ENCODE peak calls at places on chromosomes 5 and 9, in ten cellular contexts. B, Q, X, U, L, I, A, P, V and R are unnamed samples.

GRCh38 chr5:1470762-1471211 is 25.5 kb upstream of the SLC6A3 start:
- DNase-seq in B (no peak), X (peak), P (no peak), V (no peak), A (no peak), Q (no peak), U (no peak), L (no peak), I (no peak), R (no peak)

GRCh38 chr9:109894444-109894843 is 114.4 kb downstream of the PALM2AKAP2 start:
- DNase-seq in X (no peak), I (no peak), Q (no peak), P (no peak), V (no peak), B (no peak), A (no peak), U (no peak), L (no peak), R (no peak)

GRCh38 chr5:477871-478270 is 34.9 kb downstream of the EXOC3 start:
- DNase-seq in U (no peak), L (no peak), I (no peak), B (no peak), X (no peak), P (no peak), V (no peak), Q (no peak), A (no peak), R (no peak)

GRCh38 chr9:118091221-118091620 is 387.0 kb downstream of the TLR4 start:
- DNase-seq in V (no peak), I (no peak), U (no peak), X (no peak), A (no peak), L (no peak), B (no peak), Q (no peak), P (no peak), R (no peak)

GRCh38 chr5:7261049-7261448 is 134.9 kb upstream of the ADCY2 start:
- DNase-seq in P (peak), Q (peak), B (no peak), L (no peak), X (no peak), I (peak), U (peak), V (peak), A (no peak), R (no peak)

GRCh38 chr9:14205463-14205862 is 108.5 kb downstream of the NFIB start:
- DNase-seq in X (no peak), L (peak), B (no peak), I (no peak), P (no peak), V (peak), U (peak), Q (peak), A (no peak), R (no peak)

GRCh38 chr5:34487202-34487879 is 168.8 kb upstream of the RAI14 start:
- DNase-seq in X (peak), U (peak), V (peak), A (no peak), L (no peak), I (no peak), P (no peak), B (no peak), Q (peak), R (no peak)

GRCh38 chr5:124456244-124456643 is 290.2 kb downstream of the ZNF608 start:
- DNase-seq in A (no peak), I (no peak), U (no peak), L (no peak), B (no peak), Q (peak), P (no peak), V (no peak), X (no peak), R (no peak)

GRCh38 chr9:115167175-115167574 is 49.2 kb upstream of the TNC start:
- DNase-seq in I (no peak), U (peak), L (peak), Q (peak), P (no peak), X (no peak), V (peak), B (no peak), A (no peak), R (no peak)

GRCh38 chr9:87710448-87710847 is 15.5 kb upstream of the CTSL start:
- DNase-seq in U (no peak), V (no peak), I (no peak), L (no peak), B (no peak), A (no peak), P (no peak), Q (no peak), X (no peak), R (no peak)

GRCh38 chr5:115535479-115536035 is 9.0 kb downstream of the FEM1C start:
- DNase-seq in A (no peak), L (no peak), I (no peak), P (no peak), V (no peak), X (no peak), U (no peak), B (no peak), Q (no peak), R (no peak)

GRCh38 chr5:180327166-180327565 is 26.0 kb downstream of the GFPT2 start:
- DNase-seq in P (no peak), A (no peak), I (no peak), V (no peak), B (no peak), L (no peak), X (no peak), Q (no peak), U (no peak), R (no peak)

GRCh38 chr5:71748360-71748759 is 29.3 kb downstream of the CARTPT start:
- DNase-seq in B (no peak), L (no peak), Q (no peak), P (no peak), A (no peak), U (no peak), X (peak), I (no peak), V (peak), R (no peak)

GRCh38 chr5:60487885-60488425 is 212.0 kb downstream of the DEPDC1B start:
- DNase-seq in U (no peak), P (no peak), A (no peak), B (no peak), V (peak), X (peak), Q (peak), L (peak), I (no peak), R (no peak)

GRCh38 chr5:132474131-132474723 is 16.3 kb downstream of the IRF1 start:
- DNase-seq in Q (no peak), V (no peak), X (peak), I (no peak), B (no peak), P (no peak), L (no peak), A (peak), U (no peak), R (peak)

GRCh38 chr5:77437194-77437593 is 54.9 kb downstream of the WDR41 start:
- DNase-seq in I (no peak), Q (no peak), U (no peak), X (no peak), V (no peak), L (no peak), P (peak), A (no peak), B (no peak), R (no peak)

GRCh38 chr9:101458955-101459631 is 23.5 kb upstream of the ALDOB start:
- DNase-seq in V (peak), X (no peak), I (no peak), Q (peak), U (peak), B (no peak), A (no peak), L (peak), P (peak), R (no peak)

GRCh38 chr9:93064392-93065124 is 6.1 kb downstream of the SUSD3 start:
- DNase-seq in P (no peak), B (no peak), U (no peak), Q (no peak), A (peak), V (peak), L (no peak), X (peak), I (no peak), R (peak)

GRCh38 chr9:35836595-35836994 is 7.6 kb downstream of the TMEM8B start:
- DNase-seq in V (no peak), B (no peak), L (no peak), X (no peak), I (no peak), A (no peak), P (no peak), Q (no peak), U (no peak), R (no peak)

GRCh38 chr9:109986423-109987055 is 206.5 kb downstream of the PALM2AKAP2 start:
- DNase-seq in P (no peak), I (no peak), L (peak), V (peak), B (no peak), Q (peak), X (no peak), A (no peak), U (peak), R (no peak)

GRCh38 chr5:569868-570361 is 42.2 kb upstream of the CEP72 start:
- DNase-seq in X (peak), V (no peak), B (no peak), P (no peak), U (no peak), Q (no peak), A (no peak), L (no peak), I (no peak), R (no peak)

GRCh38 chr9:80789831-80790230 is 899.5 kb downstream of the TLE1 start:
- DNase-seq in P (no peak), Q (no peak), L (no peak), U (no peak), A (no peak), V (no peak), I (no peak), B (no peak), X (no peak), R (no peak)

GRCh38 chr5:115543365-115543700 is 1.2 kb downstream of the FEM1C start:
- DNase-seq in A (no peak), P (no peak), B (no peak), Q (no peak), L (no peak), X (no peak), U (no peak), I (no peak), V (no peak), R (no peak)

GRCh38 chr5:163913548-163913947 is 408.1 kb downstream of the MAT2B start:
- DNase-seq in U (peak), V (peak), P (no peak), X (no peak), A (no peak), I (no peak), L (no peak), Q (peak), B (no peak), R (no peak)

GRCh38 chr5:54186912-54187445 is 123.4 kb downstream of the ARL15 start:
- DNase-seq in X (no peak), P (no peak), Q (peak), I (no peak), V (no peak), A (no peak), L (no peak), B (no peak), U (no peak), R (no peak)

GRCh38 chr9:131610231-131610761 is 65.0 kb downstream of the PRRT1B start:
- DNase-seq in Q (peak), P (no peak), A (no peak), U (peak), B (no peak), X (no peak), L (no peak), I (no peak), V (peak), R (no peak)

GRCh38 chr9:100352201-100352726 is 478 bp downstream of the TEX10 start:
- DNase-seq in P (peak), B (no peak), U (no peak), V (peak), I (no peak), X (peak), A (peak), Q (peak), L (no peak), R (peak)

GRCh38 chr5:158373623-158374375 is 514.9 kb upstream of the CLINT1 start:
- DNase-seq in Q (no peak), X (no peak), L (no peak), V (no peak), U (no peak), A (no peak), P (no peak), I (no peak), B (no peak), R (no peak)

GRCh38 chr9:31304576-31304975 is 1079.9 kb upstream of the ACO1 start:
- DNase-seq in X (no peak), A (no peak), B (no peak), L (peak), U (peak), I (no peak), P (no peak), Q (peak), V (peak), R (no peak)

GRCh38 chr5:132250547-132250946 is 6.9 kb upstream of the PDLIM4 start:
- DNase-seq in L (no peak), B (no peak), X (no peak), U (no peak), V (no peak), Q (no peak), P (no peak), I (no peak), A (no peak), R (no peak)

GRCh38 chr9:12876872-12877271 is 102.1 kb downstream of the LURAP1L start:
- DNase-seq in V (no peak), A (no peak), X (no peak), Q (peak), I (no peak), P (no peak), B (no peak), U (peak), L (no peak), R (no peak)

DNA sequence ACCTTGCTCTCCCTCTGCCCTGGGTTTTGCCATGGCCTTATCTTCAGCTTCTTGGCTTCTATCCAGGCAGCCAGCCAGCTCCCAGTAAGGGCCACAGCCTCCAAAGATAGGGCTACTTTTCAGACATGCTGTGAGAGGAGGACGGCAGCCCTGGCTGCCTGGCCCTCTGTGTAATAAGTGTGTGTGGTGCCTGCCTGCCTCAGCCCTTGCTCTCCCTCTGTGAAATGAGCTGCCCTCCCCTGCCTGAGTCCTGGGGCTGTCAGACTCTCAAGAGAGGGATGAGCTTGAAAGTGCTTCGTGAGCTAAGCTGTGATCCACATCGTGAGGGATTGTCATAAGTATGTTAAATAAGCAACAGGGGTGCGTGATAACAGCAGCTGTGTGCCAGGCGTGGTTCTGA is 8.1 kb downstream of the NDST1 start:
- DNase-seq in A (no peak), L (no peak), U (peak), P (peak), Q (peak), X (peak), B (no peak), I (no peak), V (peak), R (no peak)
- TF ChIP-seq CTCF in A (no peak), L (no peak), U (no peak), P (no peak), Q (no peak), X (no peak), B (no peak), I (no peak), V (no peak), R (no peak)

DNA sequence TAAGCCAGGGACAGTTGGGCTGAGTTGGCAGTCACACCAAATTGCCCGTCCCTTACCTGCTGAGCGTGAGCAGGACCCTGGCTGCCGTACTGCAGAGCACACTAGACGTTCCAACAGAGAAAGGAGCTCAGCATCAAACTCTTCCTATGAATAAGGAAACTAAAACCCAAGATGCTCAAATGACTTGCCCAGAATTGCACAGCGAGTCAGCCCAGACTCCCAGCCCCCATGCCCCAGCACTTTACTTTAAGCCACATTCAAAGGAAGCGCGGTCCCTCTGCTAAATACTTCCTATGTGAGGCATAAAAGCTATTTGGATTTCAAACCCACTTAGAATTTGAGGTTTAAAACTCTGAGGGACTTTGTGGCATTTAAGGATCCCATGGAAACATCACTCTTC is 23.9 kb downstream of the PAX5 start:
- DNase-seq in X (no peak), B (no peak), A (no peak), V (no peak), P (no peak), U (no peak), L (no peak), Q (no peak), I (no peak), R (no peak)
- TF ChIP-seq CTCF in X (no peak), B (no peak), A (no peak), V (no peak), P (no peak), U (no peak), L (no peak), Q (no peak), I (no peak), R (no peak)

GRCh38 chr9:127423591-127423933 is 620 bp upstream of the ZNF79 start:
- DNase-seq in A (no peak), L (no peak), X (no peak), I (no peak), V (no peak), Q (no peak), B (no peak), U (peak), P (no peak), R (no peak)
- TF ChIP-seq CTCF in A (no peak), L (no peak), X (no peak), I (no peak), V (no peak), Q (no peak), B (no peak), U (no peak), P (no peak), R (no peak)

DNA sequence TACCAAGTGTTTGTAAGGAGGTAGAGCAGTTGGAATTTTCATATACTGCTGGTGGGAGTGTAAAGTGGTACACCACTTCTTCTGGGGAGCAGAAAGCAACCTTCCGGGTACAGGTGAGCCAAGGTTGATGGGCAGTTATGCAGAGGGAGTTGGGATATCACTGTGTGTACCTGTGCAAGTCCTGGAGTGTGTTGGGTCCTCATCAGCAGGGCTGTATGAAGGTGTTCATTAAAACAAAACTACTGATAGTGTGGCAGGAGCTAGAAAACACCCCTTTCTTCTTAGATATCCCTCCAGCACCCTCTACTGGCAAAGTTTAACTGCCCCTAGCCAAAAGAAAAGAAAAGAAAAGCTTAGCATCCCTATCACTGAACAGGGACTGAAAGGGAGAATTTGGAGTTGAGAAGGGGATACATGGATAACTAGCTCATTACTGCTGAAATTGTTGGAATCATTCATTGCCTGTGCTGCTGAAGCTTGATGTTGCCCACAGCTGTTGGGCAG is 10.7 kb downstream of the MARCHF6 start:
- DNase-seq in Q (no peak), X (no peak), A (no peak), U (no peak), I (no peak), V (no peak), L (no peak), P (no peak), B (no peak), R (no peak)
- TF ChIP-seq CTCF in Q (no peak), X (peak), A (no peak), U (no peak), I (no peak), V (no peak), L (peak), P (peak), B (no peak), R (peak)

DNA sequence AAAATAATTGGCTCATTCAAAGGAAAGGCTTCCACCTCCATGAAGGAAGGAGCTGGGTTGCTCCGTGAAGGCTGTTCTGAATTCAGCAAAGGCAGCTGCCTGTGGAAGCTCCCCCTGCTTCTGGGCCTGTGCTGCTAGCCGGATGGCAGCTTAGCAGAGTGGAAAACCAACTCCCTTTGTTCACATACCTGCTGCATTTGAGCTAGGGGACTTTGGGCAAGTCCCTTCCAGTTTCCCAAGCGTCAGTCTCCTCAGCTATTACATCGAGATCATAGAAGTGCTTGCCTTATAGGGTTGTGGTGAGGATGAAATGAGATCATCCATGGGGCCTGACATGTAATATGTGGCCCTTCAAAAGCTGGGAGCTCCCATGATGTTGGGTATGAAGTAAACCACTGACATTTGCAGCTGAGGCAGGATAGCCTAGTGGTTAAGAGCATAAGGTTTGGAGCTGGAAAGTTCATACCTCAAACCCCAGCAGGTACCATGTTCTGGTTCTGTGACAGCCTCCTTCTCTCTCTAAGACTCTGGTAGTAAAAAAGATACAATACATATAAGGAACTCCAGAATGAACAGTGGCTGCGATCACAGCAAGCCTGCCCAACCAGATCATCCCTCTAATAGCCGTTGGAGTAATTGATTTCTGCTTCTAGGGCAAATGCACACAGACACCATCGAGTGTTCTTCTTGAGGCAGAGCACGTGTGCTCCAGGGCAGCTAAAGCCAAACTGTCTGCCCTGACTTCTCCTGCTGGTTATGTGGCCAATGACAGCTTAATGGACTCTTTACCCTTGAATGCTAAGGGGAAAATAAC is 11.0 kb upstream of the DENND1A start:
- DNase-seq in P (no peak), V (no peak), B (no peak), I (no peak), L (no peak), U (no peak), X (no peak), Q (peak), A (no peak), R (no peak)
- TF ChIP-seq CTCF in P (no peak), V (no peak), B (no peak), I (no peak), L (no peak), U (peak), X (no peak), Q (no peak), A (no peak), R (no peak)

GRCh38 chr9:126494264-126494663 is 119.5 kb upstream of the LMX1B start:
- DNase-seq in X (no peak), B (no peak), V (no peak), A (no peak), I (no peak), P (no peak), Q (no peak), U (no peak), L (no peak), R (no peak)
- TF ChIP-seq CTCF in X (no peak), B (no peak), V (no peak), A (no peak), I (no peak), P (no peak), Q (no peak), U (no peak), L (no peak), R (no peak)

DNA sequence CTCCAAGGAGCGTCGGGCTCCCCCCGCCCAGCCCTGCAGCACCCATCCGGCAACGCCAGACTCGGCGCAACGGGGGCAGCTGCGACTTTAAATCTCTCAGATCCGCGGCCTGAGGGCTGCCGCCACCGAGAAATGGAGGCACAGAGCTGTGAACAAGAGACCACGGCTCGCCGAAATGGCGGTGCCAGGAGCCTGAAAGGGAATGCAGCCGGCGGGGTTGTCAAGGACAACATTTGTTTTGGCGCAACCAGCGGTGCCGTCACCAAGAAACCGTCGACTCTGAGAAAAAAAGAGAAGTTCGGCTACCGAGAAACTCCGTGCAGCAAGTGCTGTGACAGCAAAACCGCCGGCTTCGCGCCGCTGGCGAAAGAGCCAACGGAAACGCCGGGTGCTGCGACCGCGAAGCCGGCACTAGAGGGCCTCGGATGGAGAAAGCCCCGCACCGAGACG is 2.1 kb upstream of the ANXA2R start:
- DNase-seq in A (peak), V (peak), B (peak), X (peak), P (peak), L (no peak), U (peak), Q (peak), I (peak), R (peak)
- TF ChIP-seq CTCF in A (no peak), V (no peak), B (peak), X (no peak), P (peak), L (peak), U (peak), Q (no peak), I (no peak), R (no peak)